ENCODE peak calls at places on chromosomes 2 and 18, in four cellular contexts. U, S, Y and K are unnamed samples.

GRCh38 chr2:104733544-104733943 is 120.4 kb upstream of the POU3F3 start:
- DNase-seq in S (no peak), U (peak; percentile 81), Y (no peak), K (peak; percentile 93)

GRCh38 chr2:238448031-238448955 is 21.6 kb downstream of the ASB1 start:
- DNase-seq in Y (no peak), S (no peak), U (no peak), K (no peak)

GRCh38 chr2:121826036-121826435 is 70.6 kb downstream of the TSN start:
- DNase-seq in S (no peak), Y (no peak), U (no peak), K (peak; percentile 30)

GRCh38 chr2:44902767-44903166 is 38.7 kb upstream of the SIX3 start:
- DNase-seq in Y (no peak), U (no peak), S (no peak), K (no peak)

GRCh38 chr2:190618030-190618429 is 30.9 kb upstream of the NAB1 start:
- DNase-seq in S (no peak), Y (no peak), U (peak; percentile 39), K (no peak)

GRCh38 chr2:13240061-13240460 is 523.3 kb downstream of the TRIB2 start:
- DNase-seq in S (no peak), Y (no peak), U (no peak), K (no peak)

GRCh38 chr2:171545086-171545485 is 22.8 kb downstream of the CYBRD1 start:
- DNase-seq in S (no peak), U (no peak), Y (no peak), K (no peak)

GRCh38 chr18:28095041-28095440 is 81.9 kb downstream of the CDH2 start:
- DNase-seq in U (no peak), S (no peak), Y (no peak), K (no peak)

GRCh38 chr2:196244516-196244915 is 73.1 kb upstream of the STK17B start:
- DNase-seq in U (no peak), S (no peak), Y (no peak), K (no peak)

GRCh38 chr2:128538401-128538800 is 219.7 kb upstream of the HS6ST1 start:
- DNase-seq in Y (no peak), U (no peak), S (no peak), K (no peak)

GRCh38 chr2:74846481-74846880 is 12.6 kb downstream of the HK2 start:
- DNase-seq in U (no peak), S (no peak), Y (no peak), K (no peak)

GRCh38 chr2:190533968-190534309 is 583 bp downstream of the NEMP2 start:
- DNase-seq in U (no peak), S (no peak), Y (no peak), K (no peak)

GRCh38 chr18:63161032-63161727 is 158.4 kb downstream of the BCL2 start:
- DNase-seq in Y (no peak), U (no peak), S (no peak), K (no peak)

GRCh38 chr18:33051397-33051796 is 278.6 kb upstream of the KLHL14 start:
- DNase-seq in Y (no peak), S (no peak), U (no peak), K (no peak)

GRCh38 chr2:51301376-51301775 is 269.4 kb upstream of the NRXN1 start:
- DNase-seq in Y (no peak), U (peak; percentile 24), S (no peak), K (no peak)

GRCh38 chr2:74831693-74832530 is 2.0 kb upstream of the HK2 start:
- DNase-seq in S (no peak), U (peak; percentile 19), Y (no peak), K (no peak)

GRCh38 chr2:240868286-240869108 is at the start of gene AGXT:
- DNase-seq in Y (no peak), U (no peak), S (no peak), K (peak; percentile 44)

GRCh38 chr2:176677746-176678145 is 408.5 kb downstream of the MTX2 start:
- DNase-seq in U (no peak), Y (no peak), S (no peak), K (no peak)

GRCh38 chr2:61597300-61598289 is 59.4 kb upstream of the XPO1 start:
- DNase-seq in U (peak; percentile 45), S (no peak), Y (no peak), K (no peak)

GRCh38 chr2:191824403-191824802 is 22.5 kb downstream of the CAVIN2 start:
- DNase-seq in S (no peak), U (no peak), Y (no peak), K (no peak)

GRCh38 chr2:231409773-231410172 is 14.3 kb downstream of the B3GNT7 start:
- DNase-seq in Y (peak; percentile 11), U (no peak), S (no peak), K (no peak)

GRCh38 chr2:42897386-42897785 is 105.0 kb upstream of the HAAO start:
- DNase-seq in U (no peak), Y (no peak), S (no peak), K (no peak)
- H3K27ac ChIP-seq in U (no peak overlapping the region), Y (no peak overlapping the region), S (no peak overlapping the region), K (no peak overlapping the region)

GRCh38 chr2:234254783-234255521 is 204.4 kb downstream of the SPP2 start:
- DNase-seq in S (no peak), Y (no peak), U (no peak), K (no peak)
- H3K27ac ChIP-seq in S (no peak overlapping the region), Y (no peak overlapping the region), U (no peak overlapping the region), K (no peak overlapping the region)

DNA sequence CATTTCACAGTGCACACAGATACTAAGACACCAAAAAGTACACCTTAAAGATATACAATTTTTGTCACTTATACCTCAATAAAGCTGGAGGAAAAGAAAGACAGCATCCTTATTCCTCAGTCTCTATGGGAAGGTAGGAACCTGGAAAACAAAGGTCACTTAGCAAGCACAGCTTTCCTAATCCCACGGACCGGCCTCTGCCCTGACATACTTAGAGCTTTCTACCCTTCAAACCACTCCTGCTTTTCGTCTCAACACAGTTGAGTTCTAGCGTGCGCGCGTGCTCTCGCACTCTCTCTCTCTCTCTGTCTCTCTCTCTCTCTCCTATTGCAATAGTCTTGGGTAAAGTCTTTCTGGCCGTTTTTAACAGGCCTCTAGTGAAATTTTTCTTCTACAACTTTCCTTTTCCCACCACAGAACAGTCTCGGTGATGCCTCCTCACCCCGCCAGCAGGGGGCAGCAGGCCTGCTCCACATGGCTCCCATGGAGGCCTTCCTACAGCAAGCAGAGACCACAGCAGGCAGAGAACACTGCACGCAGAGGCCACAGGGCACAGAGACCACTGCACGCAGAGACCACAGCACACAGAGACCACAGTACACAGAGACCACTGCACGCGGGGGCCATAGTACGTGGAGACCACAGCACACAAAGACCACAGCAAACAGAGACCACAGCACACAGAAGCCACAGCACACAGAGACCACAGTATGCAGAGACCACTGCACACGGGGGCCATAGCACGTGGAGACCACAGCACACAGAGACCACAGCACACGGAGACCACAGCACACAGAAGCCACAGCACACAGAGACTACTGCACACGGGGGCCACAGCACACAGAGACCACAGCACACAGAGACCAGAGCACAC is 106.9 kb downstream of the FBXO15 start:
- DNase-seq in S (no peak), U (peak; percentile 69), Y (peak; percentile 60), K (peak; percentile 92)
- H3K27ac ChIP-seq in S (no peak overlapping the region), U (no peak overlapping the region), Y (no peak overlapping the region), K (no peak overlapping the region)

DNA sequence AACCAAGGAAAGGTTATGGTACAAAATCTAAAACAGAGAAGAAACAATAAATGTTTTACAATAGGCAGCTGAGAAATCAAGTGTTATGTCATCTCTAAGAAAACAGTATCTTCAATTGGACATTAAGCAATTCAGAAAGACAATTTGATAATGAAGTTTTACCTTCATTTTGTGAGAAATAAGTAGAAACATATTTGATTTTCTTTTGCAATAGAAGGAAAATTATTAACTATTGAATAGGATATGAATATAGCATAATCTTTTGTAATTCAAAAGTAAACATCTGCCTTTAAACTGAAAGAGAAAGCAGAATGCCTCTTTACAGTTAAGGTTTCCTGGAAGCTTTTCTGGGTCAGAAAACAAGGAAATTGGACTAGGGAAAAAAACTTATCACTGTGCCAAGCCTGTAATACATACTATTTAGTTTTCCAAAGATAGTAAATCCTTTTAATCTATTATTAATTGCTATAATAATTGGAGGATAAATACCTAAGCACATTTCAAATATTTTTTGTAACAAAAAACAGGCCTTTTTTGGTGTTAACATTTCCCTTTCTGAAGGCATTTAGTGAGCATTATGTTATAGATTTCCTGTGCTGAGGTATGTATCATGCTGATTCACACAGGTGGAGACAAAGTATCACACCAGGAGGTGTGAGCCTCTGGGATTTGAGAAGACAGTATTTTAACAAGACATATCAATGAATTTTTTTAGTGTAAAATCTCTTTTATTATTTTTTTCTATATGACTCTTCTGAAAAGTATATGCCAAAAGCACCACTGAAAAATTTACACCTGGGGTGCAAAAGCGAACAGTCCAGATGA is 947.0 kb upstream of the CDH2 start:
- DNase-seq in S (no peak), U (peak; percentile 35), Y (no peak), K (no peak)
- H3K27ac ChIP-seq in S (no peak overlapping the region), U (no peak overlapping the region), Y (no peak overlapping the region), K (no peak overlapping the region)

GRCh38 chr2:234957533-234958135 is 5.8 kb downstream of the SH3BP4 start:
- DNase-seq in S (no peak), Y (peak; percentile 12), U (no peak), K (peak; percentile 36)
- H3K27ac ChIP-seq in S (peak overlapping the region; percentile 51), Y (no peak overlapping the region), U (no peak overlapping the region), K (no peak overlapping the region)